ENCODE peak calls at places on chromosomes 12 and 14, in seven cellular contexts. C is Peyer's patch, J is Panc1, W is body of pancreas, P is lower leg skin, U is fibroblast of mammary gland, B is adrenal gland. R is an unnamed sample.

GRCh38 chr14:99155173-99155777 is 116.7 kb downstream of the BCL11B start:
- DNase-seq in P (peak; percentile 89), U (no peak), W (peak; percentile 27), B (no peak), C (no peak), J (no peak), R (no peak)

GRCh38 chr14:66508547-66508845 is 549 bp downstream of the GPHN start:
- DNase-seq in P (no peak), J (no peak), B (no peak), C (no peak), W (no peak), U (no peak), R (no peak)

GRCh38 chr12:42705863-42706262 is 116.3 kb upstream of the PRICKLE1 start:
- DNase-seq in U (peak; percentile 96), P (peak; percentile 89), C (peak; percentile 20), J (no peak), W (peak; percentile 64), B (peak; percentile 48), R (no peak)

GRCh38 chr12:105850103-105850968 is 288.4 kb downstream of the NUAK1 start:
- DNase-seq in B (no peak), W (no peak), U (no peak), P (no peak), J (no peak), C (no peak), R (no peak)

GRCh38 chr12:49873361-49873934 is 30.3 kb downstream of the FAIM2 start:
- DNase-seq in B (no peak), W (peak; percentile 26), P (peak; percentile 54), C (no peak), U (peak; percentile 49), J (no peak), R (no peak)

GRCh38 chr12:24960222-24960855 is 11.4 kb upstream of the BCAT1 start:
- DNase-seq in C (no peak), J (peak; percentile 42), U (peak; percentile 69), P (no peak), W (peak; percentile 67), B (peak; percentile 33), R (no peak)

GRCh38 chr14:72754949-72755348 is 139.0 kb downstream of the DPF3 start:
- DNase-seq in B (no peak), P (no peak), W (no peak), C (no peak), J (no peak), U (no peak), R (no peak)

GRCh38 chr12:9741726-9742125 is 8.8 kb upstream of the CLECL1 start:
- DNase-seq in W (no peak), U (no peak), J (no peak), P (no peak), C (peak; percentile 85), B (no peak), R (no peak)

GRCh38 chr14:23300687-23301223 is 1.9 kb downstream of the PPP1R3E start:
- DNase-seq in J (no peak), P (peak; percentile 92), W (peak; percentile 28), C (peak; percentile 45), B (peak; percentile 75), U (peak; percentile 34), R (no peak)

GRCh38 chr12:87866602-87867292 is 162.5 kb downstream of the C12orf50 start:
- DNase-seq in B (no peak), W (no peak), J (no peak), P (no peak), U (peak; percentile 51), C (no peak), R (no peak)

GRCh38 chr12:12365931-12366431 is 9.1 kb downstream of the BORCS5 start:
- DNase-seq in U (peak; percentile 20), P (no peak), W (peak; percentile 35), B (no peak), C (no peak), J (no peak), R (no peak)

GRCh38 chr14:24070285-24071143 is 848 bp upstream of the CPNE6 start:
- DNase-seq in J (no peak), U (no peak), P (no peak), B (no peak), C (no peak), W (no peak), R (peak; percentile 20)

GRCh38 chr14:74955229-74955999 is at the start of gene PGF:
- DNase-seq in P (no peak), J (no peak), C (peak; percentile 53), B (peak; percentile 81), W (peak; percentile 82), U (peak; percentile 18), R (no peak)

GRCh38 chr12:6084261-6084968 is 40.1 kb downstream of the VWF start:
- DNase-seq in C (no peak), B (no peak), P (peak; percentile 78), W (no peak), J (no peak), U (peak; percentile 31), R (no peak)

GRCh38 chr14:99415496-99416281 is 65.0 kb downstream of the SETD3 start:
- DNase-seq in B (peak; percentile 67), W (peak; percentile 65), J (peak; percentile 56), P (no peak), C (peak; percentile 32), U (peak; percentile 84), R (no peak)

GRCh38 chr12:26466709-26467108 is 271.3 kb downstream of the SSPN start:
- DNase-seq in C (no peak), B (no peak), J (no peak), W (no peak), P (no peak), U (no peak), R (no peak)

GRCh38 chr12:120358412-120359158 is 10.4 kb downstream of the MSI1 start:
- DNase-seq in C (no peak), J (no peak), W (no peak), P (no peak), U (no peak), B (no peak), R (no peak)

GRCh38 chr12:116066381-116067230 is 210.9 kb downstream of the MED13L start:
- DNase-seq in U (peak; percentile 60), W (peak; percentile 75), P (no peak), J (peak; percentile 18), C (peak; percentile 52), B (peak; percentile 37), R (no peak)

GRCh38 chr14:102772781-102773570 is 4.3 kb upstream of the TRAF3 start:
- DNase-seq in J (no peak), B (no peak), C (no peak), U (no peak), W (no peak), P (no peak), R (no peak)

GRCh38 chr14:55707365-55707804 is 127.4 kb downstream of the KTN1 start:
- DNase-seq in W (no peak), P (no peak), B (no peak), C (no peak), J (no peak), U (peak; percentile 80), R (no peak)

GRCh38 chr14:104016873-104017650 is 68.4 kb upstream of the ASPG start:
- DNase-seq in U (no peak), P (no peak), J (no peak), W (no peak), B (no peak), C (no peak), R (no peak)

GRCh38 chr12:29309320-29309902 is 71.6 kb downstream of the ERGIC2 start:
- DNase-seq in C (no peak), W (no peak), P (no peak), J (no peak), U (peak; percentile 49), B (no peak), R (no peak)
- TF ChIP-seq CTCF in C (peak; percentile 23), W (peak; percentile 25), P (no peak), J (peak; percentile 57), U (peak; percentile 50), B (no peak), R (peak; percentile 38)

GRCh38 chr12:52497975-52498374 is 4.9 kb upstream of the KRT6A start:
- DNase-seq in U (no peak), C (no peak), J (no peak), P (no peak), B (no peak), W (no peak), R (no peak)

GRCh38 chr12:52501490-52501889 is 8.4 kb upstream of the KRT6A start:
- DNase-seq in C (no peak), U (peak; percentile 30), B (no peak), J (no peak), W (no peak), P (no peak), R (no peak)

GRCh38 chr12:52496590-52497071 is 3.6 kb upstream of the KRT6A start:
- DNase-seq in W (no peak), C (no peak), B (no peak), U (peak; percentile 95), P (peak; percentile 86), J (no peak), R (no peak)

GRCh38 chr12:52499836-52500560 is 6.9 kb upstream of the KRT6A start:
- DNase-seq in C (no peak), P (no peak), B (no peak), U (peak; percentile 77), W (no peak), J (no peak), R (no peak)

GRCh38 chr12:52498971-52499370 is 5.9 kb upstream of the KRT6A start:
- DNase-seq in B (no peak), W (no peak), C (no peak), J (no peak), U (no peak), P (no peak), R (no peak)
- TF ChIP-seq CTCF in B (no peak), W (no peak), C (no peak), J (no peak), U (no peak), P (no peak), R (no peak)

DNA sequence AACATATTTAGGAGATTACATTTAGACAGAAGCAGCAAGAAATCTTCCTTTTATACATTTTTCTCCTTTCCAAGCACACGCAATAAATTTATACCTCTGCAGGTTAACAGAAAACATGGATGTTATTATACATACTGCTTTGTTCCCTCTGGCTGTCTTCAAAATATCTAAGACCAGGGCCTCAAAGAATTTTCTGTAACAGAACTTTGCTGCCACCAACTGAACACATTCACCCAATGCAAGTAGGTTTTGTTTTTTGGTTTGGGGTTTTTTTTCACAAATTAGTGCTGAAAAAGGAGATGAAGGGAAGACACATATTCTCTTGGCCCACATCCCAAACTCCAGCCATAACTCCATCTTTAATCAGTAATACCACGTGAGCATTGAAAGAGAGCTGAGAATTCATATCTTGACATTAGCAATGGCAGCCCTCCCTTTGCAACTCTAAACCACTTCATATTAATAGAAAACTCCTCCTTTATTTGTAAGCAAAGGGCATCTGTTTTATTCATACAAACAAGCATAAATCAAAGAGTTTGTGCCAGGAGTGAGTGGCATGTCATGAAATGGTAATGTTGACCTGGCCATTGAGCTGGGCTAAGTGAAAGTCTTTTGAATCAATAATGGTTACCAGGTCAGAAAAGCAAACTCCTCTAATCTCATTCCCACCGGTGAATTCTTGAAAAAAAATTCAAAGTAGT is 150.8 kb upstream of the FSCB start:
- DNase-seq in B (no peak), U (no peak), J (no peak), W (no peak), C (no peak), P (no peak), R (no peak)
- TF ChIP-seq CTCF in B (no peak), U (no peak), J (peak; percentile 45), W (no peak), C (peak; percentile 41), P (no peak), R (peak; percentile 48)

GRCh38 chr14:101719708-101720107 is 41.8 kb upstream of the PPP2R5C start:
- DNase-seq in P (peak; percentile 72), J (no peak), W (no peak), U (no peak), B (no peak), C (peak; percentile 15), R (no peak)
- TF ChIP-seq CTCF in P (no peak), J (no peak), W (no peak), U (no peak), B (no peak), C (no peak), R (no peak)

R was measured in D721Med.